ENCODE peak calls at places on chromosomes 7 and 10, in five cellular contexts. Z is BE2C; F is mucosa of descending colon; P is left lung; A is CD8-positive, alpha-beta memory T cell. K is an unnamed sample. For H3K4me1, the result is how much of the 10 kb centered on the place peaks cover.

GRCh38 chr10:110411047-110411410 is 86.7 kb upstream of the DUSP5 start:
- DNase-seq in Z (no peak), F (no peak), P (no peak), A (no peak), K (peak)

GRCh38 chr7:37960483-37960882 is 40.0 kb downstream of the EPDR1 start:
- DNase-seq in Z (no peak), F (no peak), P (no peak), A (no peak), K (no peak)

GRCh38 chr7:5187605-5188004 is 2.4 kb upstream of the WIPI2 start:
- DNase-seq in Z (no peak), F (no peak), P (no peak), A (no peak), K (no peak)

GRCh38 chr10:112229096-112229495 is 45.5 kb upstream of the GPAM start:
- DNase-seq in Z (no peak), F (no peak), P (no peak), A (no peak), K (no peak)

GRCh38 chr7:66140924-66141323 is 26.3 kb downstream of the CRCP start:
- DNase-seq in Z (peak), F (peak), P (peak), A (no peak), K (peak)

GRCh38 chr10:97538839-97539238 is 33.7 kb upstream of the ANKRD2 start:
- DNase-seq in Z (peak), F (no peak), P (no peak), A (no peak), K (no peak)

GRCh38 chr7:142961973-142962913 is at the start of gene KEL:
- DNase-seq in Z (no peak), F (no peak), P (no peak), A (no peak), K (no peak)

GRCh38 chr10:10508241-10508640 is 509.4 kb upstream of the CELF2 start:
- DNase-seq in Z (no peak), F (no peak), P (no peak), A (no peak), K (no peak)

GRCh38 chr7:50822110-50822509 is 39.4 kb upstream of the GRB10 start:
- DNase-seq in Z (no peak), F (no peak), P (no peak), A (no peak), K (no peak)

GRCh38 chr7:30911561-30911969 is at the start of gene AQP1:
- DNase-seq in Z (peak), F (peak), P (peak), A (no peak), K (peak)

GRCh38 chr7:18434171-18434570 is 61.4 kb upstream of the HDAC9 start:
- DNase-seq in Z (no peak), F (no peak), P (no peak), A (no peak), K (no peak)

GRCh38 chr10:7945469-7946187 is 108.9 kb upstream of the GATA3 start:
- DNase-seq in Z (no peak), F (no peak), P (no peak), A (no peak), K (no peak)

GRCh38 chr10:68987611-68988010 is 992 bp upstream of the KIFBP start:
- DNase-seq in Z (no peak), F (no peak), P (no peak), A (no peak), K (no peak)

GRCh38 chr10:17171131-17171530 is 30.3 kb downstream of the TRDMT1 start:
- DNase-seq in Z (no peak), F (no peak), P (no peak), A (no peak), K (no peak)

GRCh38 chr7:107591410-107591809 is 11.4 kb downstream of the BCAP29 start:
- DNase-seq in Z (no peak), F (no peak), P (no peak), A (no peak), K (no peak)

GRCh38 chr7:2123360-2123759 is 109.4 kb downstream of the MAD1L1 start:
- DNase-seq in Z (no peak), F (no peak), P (no peak), A (no peak), K (no peak)

GRCh38 chr10:28592953-28593352 is 60.0 kb downstream of the WAC start:
- DNase-seq in Z (no peak), F (no peak), P (no peak), A (no peak), K (no peak)

GRCh38 chr7:96887426-96887825 is 117.9 kb upstream of the DLX6 start:
- DNase-seq in Z (no peak), F (no peak), P (no peak), A (no peak), K (no peak)

GRCh38 chr7:124035706-124036105 is 2.8 kb upstream of the TMEM229A start:
- DNase-seq in Z (no peak), F (no peak), P (no peak), A (no peak), K (no peak)

GRCh38 chr10:86087716-86088115 is 278.9 kb downstream of the GRID1 start:
- DNase-seq in Z (no peak), F (no peak), P (no peak), A (no peak), K (no peak)

GRCh38 chr10:16742165-16742960 is 74.9 kb downstream of the RSU1 start:
- DNase-seq in Z (no peak), F (no peak), P (no peak), A (no peak), K (no peak)

GRCh38 chr7:40316176-40316575 is 181.4 kb downstream of the SUGCT start:
- DNase-seq in Z (no peak), F (no peak), P (no peak), A (no peak), K (no peak)

GRCh38 chr7:141915565-141915964 is 634 bp upstream of the OR9A4 start:
- DNase-seq in Z (no peak), F (peak), P (no peak), A (no peak), K (no peak)

GRCh38 chr7:137681657-137682562 is 164.9 kb downstream of the DGKI start:
- DNase-seq in Z (no peak), F (no peak), P (no peak), A (no peak), K (no peak)

GRCh38 chr7:156470399-156471320 is 169.9 kb upstream of the RNF32 start:
- DNase-seq in Z (no peak), F (no peak), P (no peak), A (no peak), K (no peak)

GRCh38 chr7:2139004-2139652 is 93.6 kb downstream of the MAD1L1 start:
- DNase-seq in Z (no peak), F (no peak), P (no peak), A (no peak), K (no peak)

GRCh38 chr7:48522692-48523091 is 351.4 kb downstream of the ABCA13 start:
- DNase-seq in Z (no peak), F (no peak), P (no peak), A (no peak), K (no peak)

GRCh38 chr7:139774376-139774775 is 3.4 kb downstream of the HIPK2 start:
- DNase-seq in Z (no peak), F (no peak), P (no peak), A (no peak), K (no peak)

GRCh38 chr10:66025186-66025585 is 900.6 kb upstream of the LRRTM3 start:
- DNase-seq in Z (no peak), F (no peak), P (no peak), A (no peak), K (no peak)

GRCh38 chr10:128178319-128178937 is 52.2 kb upstream of the MKI67 start:
- DNase-seq in Z (peak), F (peak), P (no peak), A (peak), K (no peak)

GRCh38 chr7:110522751-110523200 is 568.2 kb upstream of the LRRN3 start:
- DNase-seq in Z (no peak), F (peak), P (no peak), A (no peak), K (no peak)

GRCh38 chr7:158662610-158663427 is 41.8 kb downstream of the NCAPG2 start:
- DNase-seq in Z (peak), F (no peak), P (no peak), A (no peak), K (no peak)

GRCh38 chr10:90927293-90927692 is 6.4 kb upstream of the ANKRD1 start:
- DNase-seq in Z (no peak), F (no peak), P (no peak), A (no peak), K (no peak)
- H3K4me1 ChIP-seq in Z (under half), F (under half), P (under half), A (under half), K (under half)

GRCh38 chr10:131747791-131748190 is 153.0 kb upstream of the PPP2R2D start:
- DNase-seq in Z (no peak), F (no peak), P (no peak), A (no peak), K (no peak)
- H3K4me1 ChIP-seq in Z (under half), F (under half), P (under half), A (under half), K (under half)

DNA sequence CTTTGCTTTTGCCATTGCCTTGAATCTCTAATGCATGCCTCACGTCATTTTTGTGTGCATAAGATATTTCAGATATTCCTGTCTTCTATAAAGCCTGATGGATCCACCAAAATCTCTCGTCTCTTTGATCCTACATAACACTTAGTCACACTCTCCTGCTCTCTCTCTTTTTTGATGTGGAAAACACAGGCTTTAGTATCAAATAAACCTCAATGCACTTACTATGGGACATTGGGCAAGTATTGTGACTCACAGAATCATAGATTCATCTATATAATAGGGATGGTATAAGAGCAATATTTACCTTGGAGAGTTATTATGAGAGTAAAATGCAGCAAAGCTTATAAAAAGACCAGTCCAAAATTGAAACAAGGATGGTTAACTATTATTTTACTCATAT is 39.1 kb downstream of the DKK1 start:
- DNase-seq in Z (no peak), F (no peak), P (no peak), A (no peak), K (no peak)
- H3K4me1 ChIP-seq in Z (under half), F (under half), P (under half), A (under half), K (under half)

GRCh38 chr7:85230623-85231022 is 43.8 kb upstream of the SEMA3D start:
- DNase-seq in Z (no peak), F (no peak), P (no peak), A (no peak), K (no peak)
- H3K4me1 ChIP-seq in Z (under half), F (under half), P (under half), A (under half), K (under half)

DNA sequence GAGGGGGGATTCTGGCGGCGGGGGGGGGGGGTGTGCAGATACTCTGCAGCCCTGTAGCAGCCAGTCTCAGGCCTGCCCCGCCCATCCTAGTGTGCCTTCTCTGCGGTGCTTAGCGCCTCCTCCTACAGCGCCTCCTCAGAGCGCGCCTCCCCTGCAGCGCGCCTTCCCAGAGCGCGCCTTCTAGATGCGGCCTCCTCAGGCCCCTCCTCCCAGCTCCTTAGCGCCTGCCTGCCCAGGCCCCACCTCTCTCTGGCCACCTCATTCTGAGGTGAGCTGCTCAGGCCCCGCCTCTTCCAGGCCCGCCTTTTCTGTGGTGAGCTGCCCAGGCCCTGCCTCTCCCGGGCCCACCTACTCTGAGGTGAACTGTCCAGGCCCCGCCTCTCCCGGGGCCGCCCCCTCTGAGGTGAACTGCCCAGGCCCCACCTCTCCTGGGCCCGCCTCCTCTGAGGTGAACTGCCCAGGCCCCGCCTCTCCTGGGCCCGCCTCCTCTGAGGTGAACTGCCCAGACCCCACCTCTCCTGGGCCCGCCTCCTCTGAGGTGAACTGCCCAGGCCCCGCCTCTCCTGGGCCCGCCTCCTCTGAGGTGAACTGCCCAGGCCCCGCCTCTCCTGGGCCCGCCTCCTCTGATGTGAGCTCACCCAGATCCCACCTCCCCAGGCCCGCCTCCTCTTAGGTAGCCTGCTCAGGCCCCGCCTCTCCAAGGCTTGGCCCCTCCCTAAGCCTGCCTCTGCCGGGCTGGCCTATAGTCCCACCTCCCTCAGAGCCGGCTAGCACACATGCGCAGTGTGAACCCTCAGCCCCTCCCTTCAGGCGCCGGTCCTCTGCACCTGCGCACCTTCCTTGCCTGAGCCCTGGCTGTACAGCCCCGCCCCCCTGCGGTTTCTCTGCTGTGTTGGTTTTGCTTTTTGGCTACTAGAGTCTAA is 2.1 kb upstream of the SGCE start:
- DNase-seq in Z (peak), F (peak), P (peak), A (peak), K (peak)
- H3K4me1 ChIP-seq in Z (under half), F (under half), P (under half), A (under half), K (under half)

GRCh38 chr10:102620138-102620591 is 24.1 kb upstream of the TRIM8 start:
- DNase-seq in Z (no peak), F (peak), P (peak), A (no peak), K (peak)
- H3K4me1 ChIP-seq in Z (half or more), F (under half), P (under half), A (under half), K (under half)

GRCh38 chr10:71940752-71941151 is 23.4 kb upstream of the CHST3 start:
- DNase-seq in Z (no peak), F (no peak), P (no peak), A (no peak), K (no peak)
- H3K4me1 ChIP-seq in Z (under half), F (under half), P (under half), A (under half), K (under half)

DNA sequence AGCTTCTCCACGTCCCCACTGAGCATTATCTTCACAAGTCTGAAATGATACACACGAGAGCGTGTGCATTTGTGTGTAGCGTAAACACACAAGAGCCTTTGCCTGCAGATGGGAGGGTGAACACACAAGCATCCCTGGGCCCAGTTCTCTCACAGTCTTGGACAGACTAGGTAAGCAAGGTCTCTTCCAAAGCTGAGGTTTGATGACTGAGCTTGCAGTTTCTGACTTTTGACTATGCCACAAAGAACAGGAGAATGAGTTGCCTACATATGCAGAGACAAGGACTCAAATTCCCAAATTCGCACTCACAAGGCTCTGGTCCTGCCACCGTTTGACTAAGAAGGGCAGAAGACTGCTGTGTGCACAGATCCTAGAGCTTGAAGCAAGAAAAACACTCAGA is 55.8 kb downstream of the FAM53B start:
- DNase-seq in Z (no peak), F (no peak), P (no peak), A (no peak), K (no peak)
- H3K4me1 ChIP-seq in Z (under half), F (under half), P (half or more), A (half or more), K (half or more)